ENCODE peak calls at places on chromosomes 2 and 18, in nine cellular contexts. S is sigmoid colon, G is Peyer's patch, Y is K562, K is IMR-90, V is A549, P is uterus, D is tibial nerve, Q is breast epithelium. L is an unnamed sample.

GRCh38 chr18:66046025-66046602 is 295.3 kb downstream of the CDH7 start:
- DNase-seq in S (no peak), G (no peak), Y (no peak), K (no peak), V (no peak), P (no peak), D (no peak), Q (no peak), L (no peak)

GRCh38 chr2:38167968-38168350 is 92.0 kb upstream of the CYP1B1 start:
- DNase-seq in S (peak; percentile 83), G (no peak), Y (no peak), K (no peak), V (no peak), P (peak; percentile 85), D (no peak), Q (peak; percentile 28), L (no peak)

GRCh38 chr2:207143474-207144190 is 22.1 kb downstream of the KLF7 start:
- DNase-seq in S (peak; percentile 90), G (peak; percentile 82), Y (no peak), K (no peak), V (no peak), P (peak; percentile 72), D (peak; percentile 91), Q (peak; percentile 33), L (peak; percentile 88)

GRCh38 chr18:23200751-23201150 is 65.5 kb downstream of the CABLES1 start:
- DNase-seq in S (no peak), G (no peak), Y (no peak), K (no peak), V (no peak), P (no peak), D (no peak), Q (no peak), L (no peak)

GRCh38 chr2:106852103-106852502 is 33.9 kb downstream of the ST6GAL2 start:
- DNase-seq in S (no peak), G (no peak), Y (no peak), K (no peak), V (no peak), P (no peak), D (no peak), Q (no peak), L (no peak)

GRCh38 chr2:39606585-39606984 is 59.1 kb upstream of the TMEM178A start:
- DNase-seq in S (no peak), G (no peak), Y (no peak), K (no peak), V (no peak), P (no peak), D (no peak), Q (no peak), L (no peak)

GRCh38 chr2:21422050-21422449 is 298.3 kb downstream of the TDRD15 start:
- DNase-seq in S (no peak), G (no peak), Y (peak; percentile 24), K (peak; percentile 27), V (no peak), P (no peak), D (no peak), Q (no peak), L (peak; percentile 49)

GRCh38 chr2:217065695-217066405 is 206.0 kb upstream of the TNP1 start:
- DNase-seq in S (no peak), G (no peak), Y (no peak), K (peak; percentile 98), V (no peak), P (no peak), D (no peak), Q (no peak), L (no peak)

GRCh38 chr18:25164837-25165791 is 186.9 kb downstream of the ZNF521 start:
- DNase-seq in S (no peak), G (no peak), Y (no peak), K (peak; percentile 84), V (no peak), P (no peak), D (peak; percentile 21), Q (no peak), L (no peak)

GRCh38 chr2:75243219-75243618 is 43.9 kb upstream of the TACR1 start:
- DNase-seq in S (no peak), G (no peak), Y (no peak), K (no peak), V (no peak), P (no peak), D (no peak), Q (no peak), L (no peak)

GRCh38 chr2:1047485-1047884 is 96.8 kb downstream of the SNTG2 start:
- DNase-seq in S (no peak), G (no peak), Y (no peak), K (no peak), V (no peak), P (no peak), D (no peak), Q (no peak), L (no peak)

GRCh38 chr2:205733648-205734047 is 51.3 kb downstream of the NRP2 start:
- DNase-seq in S (no peak), G (no peak), Y (no peak), K (no peak), V (no peak), P (peak; percentile 63), D (no peak), Q (no peak), L (peak; percentile 63)

GRCh38 chr2:223396993-223397392 is 205.2 kb downstream of the SCG2 start:
- DNase-seq in S (no peak), G (no peak), Y (no peak), K (no peak), V (no peak), P (no peak), D (no peak), Q (no peak), L (no peak)

GRCh38 chr2:171200469-171200868 is 39.8 kb upstream of the TLK1 start:
- DNase-seq in S (no peak), G (no peak), Y (no peak), K (no peak), V (no peak), P (no peak), D (no peak), Q (no peak), L (no peak)

GRCh38 chr18:48345596-48345995 is 63.6 kb downstream of the ZBTB7C start:
- DNase-seq in S (peak; percentile 26), G (peak; percentile 64), Y (no peak), K (peak; percentile 4), V (no peak), P (no peak), D (no peak), Q (no peak), L (no peak)

GRCh38 chr2:71802556-71802955 is 345.1 kb downstream of the CYP26B1 start:
- DNase-seq in S (no peak), G (peak; percentile 8), Y (no peak), K (no peak), V (no peak), P (no peak), D (no peak), Q (no peak), L (no peak)

GRCh38 chr2:128309341-128310093 is 9.2 kb downstream of the HS6ST1 start:
- DNase-seq in S (peak; percentile 94), G (peak; percentile 70), Y (peak; percentile 73), K (peak; percentile 86), V (no peak), P (peak; percentile 54), D (no peak), Q (no peak), L (peak; percentile 67)

DNA sequence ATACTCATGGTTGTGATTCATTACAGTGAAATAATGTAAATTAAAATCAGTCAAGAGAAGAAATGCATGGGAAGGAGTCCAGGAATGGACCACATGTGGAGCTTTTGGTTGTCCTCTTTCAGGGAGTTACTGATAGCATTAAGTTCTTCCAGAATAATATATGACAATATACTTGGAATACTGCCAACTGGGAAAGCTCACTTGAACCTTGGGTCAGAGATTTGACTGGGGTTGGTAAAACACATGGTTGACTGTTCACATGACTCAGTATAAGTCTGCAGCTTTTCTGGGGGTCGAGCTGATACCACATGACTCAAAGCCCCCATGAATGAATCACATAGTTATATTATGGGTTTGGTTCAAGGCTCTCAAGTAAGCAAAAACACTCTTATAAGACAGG is 1109.0 kb upstream of the CHAC2 start:
- DNase-seq in S (no peak), G (no peak), Y (no peak), K (peak; percentile 91), V (no peak), P (no peak), D (no peak), Q (no peak), L (no peak)
- H3K9me3 ChIP-seq in S (no peaks in the 10 kb centered on the region), G (no peaks in the 10 kb centered on the region), Y (no peaks in the 10 kb centered on the region), K (no peaks in the 10 kb centered on the region), V (no peaks in the 10 kb centered on the region), P (no peaks in the 10 kb centered on the region), D (peaks cover 2% of the 10 kb centered on the region), Q (no peaks in the 10 kb centered on the region), L (no peaks in the 10 kb centered on the region)

DNA sequence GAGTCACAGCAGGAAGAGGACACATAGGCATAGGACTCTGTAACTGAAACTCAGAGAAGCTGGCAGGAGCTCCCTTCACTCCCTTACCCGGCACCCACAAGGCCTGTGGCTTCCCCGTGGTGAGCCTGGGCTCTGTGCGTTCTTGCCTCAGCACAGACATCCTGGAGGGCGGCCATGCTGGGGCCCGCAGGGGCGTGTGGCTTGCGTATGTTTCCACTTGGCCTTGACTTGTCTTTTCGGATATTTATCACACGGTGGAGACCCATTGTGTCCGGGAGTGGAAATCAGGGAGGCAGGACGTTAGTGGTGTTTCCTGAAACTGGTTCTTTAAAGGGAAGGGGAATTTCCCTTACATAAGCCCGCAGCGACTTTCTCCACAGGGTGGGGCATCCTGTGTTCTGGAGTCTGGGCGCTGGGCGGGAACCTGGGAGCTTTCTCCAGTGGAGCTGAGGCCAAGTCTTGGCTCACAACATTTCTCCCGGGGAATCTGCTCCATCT is 49.9 kb upstream of the EML6 start:
- DNase-seq in S (peak; percentile 93), G (peak; percentile 81), Y (no peak), K (no peak), V (no peak), P (peak; percentile 83), D (peak; percentile 79), Q (peak; percentile 61), L (peak; percentile 89)
- H3K27ac ChIP-seq in S (peak overlapping the region; percentile 76), G (peak overlapping the region; percentile 57), Y (no peak overlapping the region), K (no peak overlapping the region), V (no peak overlapping the region), P (peak overlapping the region; percentile 78), D (peak overlapping the region; percentile 85), Q (peak overlapping the region; percentile 93), L (peak overlapping the region; percentile 57)

DNA sequence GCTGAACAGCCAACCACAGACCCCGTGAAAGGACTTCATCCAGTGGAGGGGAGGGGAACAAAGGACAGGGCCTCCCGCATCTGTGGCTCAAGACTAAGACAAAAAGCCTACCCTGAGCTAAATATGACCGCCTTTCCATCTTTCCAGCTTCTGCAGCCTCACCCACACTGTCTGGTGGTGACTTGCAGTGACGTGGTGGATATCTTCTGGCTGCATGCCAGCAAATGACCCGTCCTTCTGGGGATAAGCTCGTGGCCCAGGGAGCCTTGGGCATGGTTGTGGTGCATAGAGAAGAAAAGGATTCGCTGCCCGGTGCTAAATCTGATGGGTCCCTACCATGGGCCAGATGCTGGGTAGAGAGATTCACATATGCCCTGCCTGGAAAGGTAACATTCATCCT is 8.7 kb upstream of the NGEF start:
- DNase-seq in S (no peak), G (no peak), Y (peak; percentile 44), K (peak; percentile 31), V (no peak), P (no peak), D (no peak), Q (no peak), L (no peak)
- TF ChIP-seq POLR2A in S (no peak), G (no peak), Y (no peak), K (no peak), V (no peak), P (no peak), D (no peak), Q (no peak), L (no peak)

DNA sequence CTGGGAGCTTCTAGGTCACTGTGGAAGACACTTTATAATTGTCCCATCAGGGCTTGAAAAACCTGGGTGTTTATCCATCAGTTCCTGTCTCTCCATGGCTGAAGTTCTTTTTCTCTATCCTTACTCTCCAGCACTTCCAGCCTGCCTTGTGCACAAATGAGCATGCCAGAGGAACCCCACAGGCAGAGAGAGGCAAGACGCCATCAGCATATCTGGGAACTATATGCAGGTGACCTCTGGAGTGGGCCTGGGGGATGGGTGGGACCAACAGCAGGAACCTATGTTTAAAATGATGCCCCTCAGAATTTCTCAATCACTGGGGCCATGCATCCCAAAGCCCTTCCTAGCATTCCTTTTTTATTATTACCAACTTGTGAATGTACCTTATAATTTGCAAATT is 156.2 kb upstream of the PARD3B start:
- DNase-seq in S (no peak), G (no peak), Y (no peak), K (no peak), V (no peak), P (no peak), D (no peak), Q (no peak), L (no peak)
- H3K9me3 ChIP-seq in S (no peaks in the 10 kb centered on the region), G (no peaks in the 10 kb centered on the region), Y (no peaks in the 10 kb centered on the region), K (no peaks in the 10 kb centered on the region), V (no peaks in the 10 kb centered on the region), P (no peaks in the 10 kb centered on the region), D (no peaks in the 10 kb centered on the region), Q (no peaks in the 10 kb centered on the region), L (no peaks in the 10 kb centered on the region)